ENCODE peak calls at places on chromosomes 2 and 18, in seven cellular contexts. One of them, this sample, is unnamed.

GRCh38 chr18:7898181-7898580 is 331.1 kb downstream of the PTPRM start:
- DNase-seq in hypothalamus: no peak
- DNase-seq in GOT3: no peak
- DNase-seq in sciatic nerve: no peak
- DNase-seq in spleen: no peak
- DNase-seq in sigmoid colon: no peak
- DNase-seq in activated CD4-positive, alpha-beta T cell treated with anti-CD3 and anti-CD28 coated beads, Interleukin-2, amount 50 U/mL, for 4 hours: no peak
- DNase-seq in this sample: no peak

GRCh38 chr2:43405829-43406228 is 179.4 kb upstream of the ZFP36L2 start:
- DNase-seq in hypothalamus: no peak
- DNase-seq in GOT3: no peak
- DNase-seq in sciatic nerve: no peak
- DNase-seq in spleen: no peak
- DNase-seq in sigmoid colon: no peak
- DNase-seq in activated CD4-positive, alpha-beta T cell treated with anti-CD3 and anti-CD28 coated beads, Interleukin-2, amount 50 U/mL, for 4 hours: no peak
- DNase-seq in this sample: no peak

GRCh38 chr18:39453882-39454281 is 1888.3 kb upstream of the CELF4 start:
- DNase-seq in hypothalamus: no peak
- DNase-seq in GOT3: no peak
- DNase-seq in sciatic nerve: no peak
- DNase-seq in spleen: no peak
- DNase-seq in sigmoid colon: no peak
- DNase-seq in activated CD4-positive, alpha-beta T cell treated with anti-CD3 and anti-CD28 coated beads, Interleukin-2, amount 50 U/mL, for 4 hours: no peak
- DNase-seq in this sample: peak; percentile 91

GRCh38 chr18:40524881-40525280 is 1430.2 kb upstream of the PIK3C3 start:
- DNase-seq in hypothalamus: no peak
- DNase-seq in GOT3: no peak
- DNase-seq in sciatic nerve: no peak
- DNase-seq in spleen: no peak
- DNase-seq in sigmoid colon: no peak
- DNase-seq in activated CD4-positive, alpha-beta T cell treated with anti-CD3 and anti-CD28 coated beads, Interleukin-2, amount 50 U/mL, for 4 hours: no peak
- DNase-seq in this sample: no peak

GRCh38 chr2:196670342-196670741 is 30.8 kb downstream of the CCDC150 start:
- DNase-seq in hypothalamus: no peak
- DNase-seq in GOT3: no peak
- DNase-seq in sciatic nerve: no peak
- DNase-seq in spleen: no peak
- DNase-seq in sigmoid colon: no peak
- DNase-seq in activated CD4-positive, alpha-beta T cell treated with anti-CD3 and anti-CD28 coated beads, Interleukin-2, amount 50 U/mL, for 4 hours: no peak
- DNase-seq in this sample: no peak

GRCh38 chr2:196954001-196954400 is 27.5 kb upstream of the PGAP1 start:
- DNase-seq in hypothalamus: no peak
- DNase-seq in GOT3: no peak
- DNase-seq in sciatic nerve: no peak
- DNase-seq in spleen: no peak
- DNase-seq in sigmoid colon: no peak
- DNase-seq in activated CD4-positive, alpha-beta T cell treated with anti-CD3 and anti-CD28 coated beads, Interleukin-2, amount 50 U/mL, for 4 hours: no peak
- DNase-seq in this sample: no peak

GRCh38 chr2:63257473-63257872 is 206.8 kb downstream of the OTX1 start:
- DNase-seq in hypothalamus: no peak
- DNase-seq in GOT3: no peak
- DNase-seq in sciatic nerve: no peak
- DNase-seq in spleen: no peak
- DNase-seq in sigmoid colon: no peak
- DNase-seq in activated CD4-positive, alpha-beta T cell treated with anti-CD3 and anti-CD28 coated beads, Interleukin-2, amount 50 U/mL, for 4 hours: no peak
- DNase-seq in this sample: no peak

GRCh38 chr18:49647496-49648168 is 85.8 kb downstream of the LIPG start:
- DNase-seq in hypothalamus: no peak
- DNase-seq in GOT3: no peak
- DNase-seq in sciatic nerve: peak; percentile 33
- DNase-seq in spleen: peak; percentile 22
- DNase-seq in sigmoid colon: peak; percentile 41
- DNase-seq in activated CD4-positive, alpha-beta T cell treated with anti-CD3 and anti-CD28 coated beads, Interleukin-2, amount 50 U/mL, for 4 hours: no peak
- DNase-seq in this sample: peak; percentile 32

GRCh38 chr2:224691563-224691962 is 24.6 kb downstream of the CCDC195 start:
- DNase-seq in hypothalamus: no peak
- DNase-seq in GOT3: no peak
- DNase-seq in sciatic nerve: no peak
- DNase-seq in spleen: no peak
- DNase-seq in sigmoid colon: no peak
- DNase-seq in activated CD4-positive, alpha-beta T cell treated with anti-CD3 and anti-CD28 coated beads, Interleukin-2, amount 50 U/mL, for 4 hours: no peak
- DNase-seq in this sample: no peak